ENCODE peak calls at places on chromosomes 11 and 22, in nine cellular contexts. F, E, S, V, K, H, I, M and Q are unnamed samples. For H3K4me1, the result is how much of the 10 kb centered on the place peaks cover.

GRCh38 chr22:48683640-48684039 is 1144.0 kb downstream of the BRD1 start:
- DNase-seq in K (no peak), V (no peak), M (no peak), S (no peak), F (no peak), I (no peak), H (no peak), E (no peak), Q (no peak)

GRCh38 chr11:240315-240714 is 3.5 kb downstream of the PSMD13 start:
- DNase-seq in I (no peak), K (peak), M (no peak), S (no peak), F (no peak), H (no peak), E (no peak), V (no peak), Q (no peak)

GRCh38 chr11:3074912-3075589 is 17.8 kb upstream of the CARS1 start:
- DNase-seq in H (no peak), S (no peak), F (no peak), I (no peak), V (no peak), M (no peak), E (no peak), K (no peak), Q (no peak)

GRCh38 chr22:23836281-23836680 is 2.5 kb downstream of the DERL3 start:
- DNase-seq in E (no peak), K (peak), V (no peak), S (no peak), H (no peak), F (peak), I (no peak), M (no peak), Q (peak)

GRCh38 chr11:130511765-130512164 is 63.3 kb downstream of the ADAMTS15 start:
- DNase-seq in E (no peak), V (no peak), I (no peak), K (no peak), S (no peak), H (peak), M (no peak), F (no peak), Q (no peak)

GRCh38 chr11:123431619-123432018 is 1.6 kb downstream of the GRAMD1B start:
- DNase-seq in K (no peak), V (no peak), S (peak), F (no peak), I (no peak), E (no peak), H (peak), M (no peak), Q (no peak)

GRCh38 chr22:19851291-19852176 is 3.1 kb downstream of the GNB1L start:
- DNase-seq in K (no peak), V (no peak), F (no peak), M (no peak), E (no peak), I (no peak), H (no peak), S (no peak), Q (no peak)

GRCh38 chr11:60127311-60127811 is 38.9 kb downstream of the MS4A2 start:
- DNase-seq in I (no peak), K (no peak), S (no peak), H (no peak), F (no peak), V (no peak), M (no peak), E (no peak), Q (no peak)

GRCh38 chr11:1040428-1041148 is 4.1 kb upstream of the MUC6 start:
- DNase-seq in F (no peak), K (no peak), E (no peak), M (no peak), V (no peak), I (no peak), S (no peak), H (no peak), Q (no peak)

GRCh38 chr22:19991645-19992451 is 24.8 kb downstream of the ARVCF start:
- DNase-seq in H (no peak), S (no peak), E (no peak), F (peak), M (no peak), K (no peak), V (no peak), I (peak), Q (no peak)

GRCh38 chr22:32653823-32654222 is 147.7 kb upstream of the TIMP3 start:
- DNase-seq in I (no peak), M (no peak), S (no peak), F (no peak), K (peak), H (no peak), E (no peak), V (no peak), Q (no peak)

GRCh38 chr22:39871008-39871798 is 22.4 kb downstream of the ENTHD1 start:
- DNase-seq in H (no peak), F (no peak), K (no peak), E (no peak), S (no peak), V (no peak), M (no peak), I (no peak), Q (no peak)

GRCh38 chr22:46796566-46797195 is 34.2 kb downstream of the TBC1D22A start:
- DNase-seq in S (no peak), V (no peak), H (no peak), F (no peak), E (no peak), K (peak), M (no peak), I (no peak), Q (no peak)

GRCh38 chr11:119578466-119579220 is 150.4 kb downstream of the NECTIN1 start:
- DNase-seq in M (no peak), K (no peak), F (no peak), S (no peak), I (no peak), V (no peak), H (no peak), E (no peak), Q (no peak)

GRCh38 chr11:25927391-25927790 is 404.5 kb upstream of the ANO3 start:
- DNase-seq in H (no peak), F (no peak), I (no peak), E (no peak), S (peak), K (no peak), V (no peak), M (no peak), Q (no peak)

GRCh38 chr11:125253795-125254525 is 89.4 kb downstream of the PKNOX2 start:
- DNase-seq in I (no peak), H (no peak), M (no peak), V (peak), F (no peak), S (no peak), K (no peak), E (no peak), Q (no peak)

GRCh38 chr11:58508814-58509213 is 909 bp upstream of the OR5B21 start:
- DNase-seq in E (no peak), V (no peak), S (no peak), I (no peak), K (no peak), M (no peak), H (no peak), F (no peak), Q (no peak)

GRCh38 chr22:27610863-27611786 is 190.4 kb downstream of the MN1 start:
- DNase-seq in M (no peak), V (no peak), E (no peak), H (no peak), S (no peak), F (no peak), K (no peak), I (no peak), Q (no peak)

GRCh38 chr11:15897211-15897960 is 459.0 kb downstream of the SOX6 start:
- DNase-seq in V (no peak), E (no peak), K (no peak), F (no peak), S (peak), I (peak), H (peak), M (no peak), Q (no peak)

GRCh38 chr11:18393581-18394299 is 623 bp upstream of the LDHA start:
- DNase-seq in H (no peak), E (peak), K (no peak), F (no peak), V (peak), I (no peak), S (no peak), M (no peak), Q (no peak)

GRCh38 chr11:859394-860131 is 16.9 kb downstream of the TSPAN4 start:
- DNase-seq in I (peak), V (peak), E (peak), F (peak), H (peak), M (no peak), S (no peak), K (peak), Q (no peak)

DNA sequence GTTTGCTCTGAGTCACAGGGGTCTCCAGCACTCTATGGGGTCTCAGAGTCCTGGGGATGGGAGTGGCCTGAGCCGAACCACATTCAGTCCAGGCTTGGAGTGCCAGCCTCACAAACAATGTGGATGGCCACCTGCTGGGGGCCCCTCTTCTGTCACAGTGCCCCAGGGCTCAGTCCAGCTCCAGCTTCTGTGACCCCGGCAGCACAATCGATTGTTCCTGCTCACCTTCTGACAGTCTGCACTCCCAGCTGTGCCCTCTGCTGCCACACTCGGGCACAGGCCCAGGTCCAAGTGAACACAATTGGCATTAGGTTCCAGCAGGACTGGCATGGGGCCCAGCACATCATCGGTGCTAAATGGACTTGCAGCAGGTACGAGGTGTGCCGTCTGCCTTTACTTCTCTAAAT is 84.8 kb downstream of the TP53I11 start:
- DNase-seq in M (no peak), E (no peak), F (no peak), H (no peak), I (no peak), V (no peak), K (peak), S (no peak), Q (no peak)
- H3K4me1 ChIP-seq in M (under half), E (under half), F (under half), H (under half), I (under half), V (under half), K (half or more), S (under half), Q (under half)

DNA sequence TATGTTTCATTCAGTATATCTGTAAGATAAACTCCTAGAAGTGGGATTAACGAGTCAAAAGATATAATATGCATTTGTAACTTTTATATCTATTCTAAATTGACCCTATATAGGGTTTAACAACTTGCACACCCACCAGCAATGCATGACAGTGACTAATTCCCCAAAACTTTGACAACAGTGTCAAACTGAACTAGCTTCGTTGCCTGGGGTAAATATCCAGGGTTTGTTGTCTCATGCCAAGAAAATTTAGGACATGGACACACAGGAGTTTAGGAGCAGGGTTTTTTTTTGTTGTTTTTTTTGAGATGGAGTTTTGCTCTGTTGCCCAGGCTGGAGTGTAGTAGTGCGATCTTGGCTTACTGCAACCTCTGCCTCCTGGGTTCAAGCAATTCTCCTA is 5.1 kb downstream of the SNU13 start:
- DNase-seq in S (peak), E (no peak), F (no peak), K (no peak), H (no peak), V (no peak), M (no peak), I (peak), Q (no peak)
- H3K4me3 ChIP-seq in S (no peak), E (no peak), F (no peak), K (no peak), H (no peak), V (no peak), M (no peak), I (no peak), Q (no peak)

DNA sequence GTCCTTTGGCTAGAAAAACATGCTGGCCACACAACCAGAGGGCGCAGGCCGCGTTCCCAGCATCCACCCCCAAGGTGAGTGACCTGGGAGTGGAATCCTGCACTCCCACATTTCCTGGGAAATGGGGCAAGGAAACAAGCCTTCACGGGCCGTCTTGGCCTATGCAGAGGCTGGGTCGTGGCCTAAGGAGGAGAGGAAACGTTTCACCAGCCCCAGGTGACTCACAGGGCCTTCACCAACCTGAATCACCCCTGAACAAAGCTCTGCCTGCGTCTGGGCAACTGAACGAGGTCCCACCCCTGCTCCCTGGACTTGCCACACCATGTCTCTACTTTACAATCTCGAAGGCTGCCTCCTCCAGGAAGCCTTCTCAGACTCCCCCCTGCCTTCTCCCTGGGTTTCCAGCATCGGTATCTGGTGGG is 13.2 kb downstream of the MYH9 start:
- DNase-seq in K (no peak), S (peak), M (no peak), V (no peak), E (no peak), I (no peak), F (no peak), H (peak), Q (no peak)
- H3K4me1 ChIP-seq in K (half or more), S (under half), M (half or more), V (under half), E (under half), I (under half), F (half or more), H (half or more), Q (half or more)

DNA sequence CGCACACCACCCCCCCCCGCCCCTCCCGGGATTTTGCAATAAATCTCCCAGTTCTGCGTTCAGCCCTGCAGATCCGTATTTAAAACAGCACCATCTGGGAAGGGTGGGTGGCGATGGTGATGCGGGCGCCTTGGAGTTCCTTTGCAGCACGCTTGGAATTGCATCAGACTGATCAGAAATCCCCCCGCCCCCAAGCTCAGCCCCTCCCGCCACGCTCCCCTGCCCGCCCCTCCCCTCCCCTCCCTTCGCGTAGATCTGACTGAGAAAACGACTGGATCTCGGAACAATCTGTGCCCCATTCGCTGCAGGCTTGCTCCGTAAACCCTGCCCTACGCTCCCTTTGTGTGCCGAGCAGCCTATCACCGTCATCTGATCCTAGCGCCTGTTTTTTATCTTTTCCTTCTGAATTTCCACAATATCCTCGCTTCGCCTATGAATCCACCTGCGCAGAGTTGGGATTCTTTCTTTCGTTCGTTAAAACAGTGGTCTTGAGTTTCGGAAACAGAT is 18.1 kb upstream of the BDNF start:
- DNase-seq in F (no peak), M (no peak), I (peak), K (peak), V (no peak), H (peak), E (no peak), S (peak), Q (no peak)
- H3K4me3 ChIP-seq in F (peak), M (no peak), I (peak), K (peak), V (no peak), H (peak), E (no peak), S (peak), Q (peak)

DNA sequence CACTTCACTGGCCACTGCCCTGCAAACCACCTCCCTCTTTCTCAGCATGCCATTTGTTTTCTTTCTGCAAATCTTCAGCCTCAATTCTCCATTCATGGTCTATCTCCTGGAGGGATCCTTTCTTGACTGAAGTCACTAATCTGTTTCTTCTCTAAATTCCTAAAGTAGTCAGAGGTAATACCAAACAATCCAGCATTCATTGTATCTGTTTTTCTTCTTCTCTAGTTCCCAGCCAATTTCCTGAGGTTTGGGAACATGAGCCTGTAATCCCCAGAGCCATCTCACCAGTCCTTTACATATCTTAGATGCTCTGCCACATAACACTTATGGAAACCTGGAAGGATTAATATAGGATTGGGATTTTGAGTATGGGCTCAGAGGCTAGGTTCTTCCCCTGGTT is 86.5 kb downstream of the MICAL2 start:
- DNase-seq in H (no peak), E (no peak), V (no peak), K (no peak), I (no peak), M (no peak), S (no peak), F (no peak), Q (no peak)
- H3K4me1 ChIP-seq in H (under half), E (under half), V (under half), K (half or more), I (under half), M (half or more), S (under half), F (under half), Q (half or more)

GRCh38 chr11:128716661-128717210 is 22.9 kb downstream of the FLI1 start:
- DNase-seq in S (no peak), M (no peak), E (no peak), F (no peak), H (peak), V (no peak), I (peak), K (no peak), Q (no peak)

GRCh38 chr11:128714121-128714520 is 20.2 kb downstream of the FLI1 start:
- DNase-seq in I (peak), S (no peak), H (no peak), F (no peak), K (no peak), E (no peak), V (no peak), M (no peak), Q (no peak)

GRCh38 chr11:128716231-128716630 is 22.4 kb downstream of the FLI1 start:
- DNase-seq in S (no peak), H (no peak), V (no peak), I (no peak), M (no peak), E (no peak), K (no peak), F (no peak), Q (no peak)

GRCh38 chr11:128714881-128715280 is 21.0 kb downstream of the FLI1 start:
- DNase-seq in I (peak), M (no peak), V (no peak), F (no peak), H (peak), S (no peak), K (no peak), E (no peak), Q (no peak)

GRCh38 chr11:128715691-128716153 is 21.9 kb downstream of the FLI1 start:
- DNase-seq in S (peak), H (peak), E (no peak), F (no peak), K (no peak), V (no peak), I (peak), M (no peak), Q (no peak)
- H3K4me3 ChIP-seq in S (no peak), H (no peak), E (no peak), F (no peak), K (no peak), V (no peak), I (no peak), M (no peak), Q (peak)